ENCODE peak calls at places on chromosome 10, in ten cellular contexts. Q is T-helper 9 cell; D is NCI-H2171 treated with DMSO at 0.1 percent for 48 hours; F is NCI-H2081 treated with DMSO at 0.1 percent for 48 hours; O is NCI-H1105 treated with DMSO at 0.1 percent for 48 hours; G is Karpas-422; J is tibial artery; H is NCI-H345; N is HCEC 1CT; V is activated T-cell treated with anti-CD3 and anti-CD28 coated beads, Interleukin-2, amount 50 U/mL, for 72 hours. S is an unnamed sample.

GRCh38 chr10:78381072-78381471 is 347.4 kb downstream of the RPS24 start:
- DNase-seq in Q (no peak), D (no peak), F (no peak), O (no peak), G (peak), J (no peak), H (no peak), N (no peak), V (no peak), S (no peak)

GRCh38 chr10:43322769-43323168 is 48.7 kb upstream of the FXYD4 start:
- DNase-seq in Q (peak), D (no peak), F (no peak), O (no peak), G (peak), J (peak), H (no peak), N (peak), V (peak), S (peak)

GRCh38 chr10:132724436-132724835 is 61.5 kb downstream of the NKX6-2 start:
- DNase-seq in Q (no peak), D (no peak), F (no peak), O (no peak), G (no peak), J (no peak), H (no peak), N (no peak), V (no peak), S (no peak)

GRCh38 chr10:71811351-71811750 is 38.0 kb upstream of the VSIR start:
- DNase-seq in Q (no peak), D (no peak), F (no peak), O (no peak), G (no peak), J (no peak), H (no peak), N (no peak), V (no peak), S (no peak)

GRCh38 chr10:93160829-93161228 is 87.1 kb downstream of the CYP26A1 start:
- DNase-seq in Q (no peak), D (no peak), F (no peak), O (no peak), G (no peak), J (peak), H (no peak), N (no peak), V (no peak), S (no peak)

GRCh38 chr10:6300784-6301180 is 98.0 kb downstream of the PFKFB3 start:
- DNase-seq in Q (no peak), D (no peak), F (no peak), O (no peak), G (no peak), J (no peak), H (no peak), N (no peak), V (no peak), S (no peak)

GRCh38 chr10:23530079-23530478 is 91.2 kb downstream of the OTUD1 start:
- DNase-seq in Q (no peak), D (peak), F (no peak), O (no peak), G (peak), J (no peak), H (no peak), N (peak), V (no peak), S (no peak)

GRCh38 chr10:124648738-124649137 is 95.4 kb downstream of the FAM53B start:
- DNase-seq in Q (peak), D (peak), F (peak), O (peak), G (no peak), J (peak), H (peak), N (peak), V (peak), S (peak)

GRCh38 chr10:116826803-116827202 is 22.5 kb upstream of the ENO4 start:
- DNase-seq in Q (no peak), D (peak), F (no peak), O (no peak), G (no peak), J (no peak), H (peak), N (no peak), V (no peak), S (peak)

GRCh38 chr10:76126607-76127190 is 695.3 kb downstream of the LRMDA start:
- DNase-seq in Q (no peak), D (no peak), F (no peak), O (no peak), G (peak), J (no peak), H (no peak), N (no peak), V (no peak), S (no peak)

GRCh38 chr10:71294091-71294561 is 24.9 kb upstream of the SLC29A3 start:
- DNase-seq in Q (no peak), D (no peak), F (no peak), O (no peak), G (no peak), J (no peak), H (no peak), N (no peak), V (no peak), S (no peak)

GRCh38 chr10:101287922-101288638 is 58.8 kb upstream of the LBX1 start:
- DNase-seq in Q (no peak), D (no peak), F (no peak), O (peak), G (peak), J (no peak), H (no peak), N (peak), V (no peak), S (peak)

GRCh38 chr10:60258429-60258797 is 131.3 kb downstream of the ANK3 start:
- DNase-seq in Q (no peak), D (no peak), F (no peak), O (no peak), G (no peak), J (no peak), H (no peak), N (no peak), V (no peak), S (no peak)

GRCh38 chr10:132845041-132845551 is 59.1 kb upstream of the NKX6-2 start:
- DNase-seq in Q (no peak), D (no peak), F (no peak), O (no peak), G (no peak), J (no peak), H (no peak), N (no peak), V (no peak), S (no peak)

GRCh38 chr10:60031664-60032063 is 125.3 kb upstream of the CCDC6 start:
- DNase-seq in Q (no peak), D (no peak), F (no peak), O (no peak), G (peak), J (peak), H (no peak), N (no peak), V (no peak), S (no peak)

GRCh38 chr10:79202188-79203013 is 133.6 kb downstream of the ZMIZ1 start:
- DNase-seq in Q (peak), D (no peak), F (no peak), O (no peak), G (peak), J (no peak), H (no peak), N (peak), V (peak), S (peak)

GRCh38 chr10:94320285-94320914 is 42.3 kb downstream of the NOC3L start:
- DNase-seq in Q (peak), D (peak), F (peak), O (peak), G (peak), J (peak), H (peak), N (peak), V (peak), S (peak)

GRCh38 chr10:87868277-87868676 is 4.9 kb downstream of the PTEN start:
- DNase-seq in Q (no peak), D (no peak), F (no peak), O (no peak), G (peak), J (no peak), H (no peak), N (no peak), V (no peak), S (no peak)

GRCh38 chr10:100346351-100346764 is 675 bp upstream of the SCD start:
- DNase-seq in Q (peak), D (peak), F (no peak), O (peak), G (peak), J (peak), H (peak), N (peak), V (peak), S (peak)